ENCODE peak calls at places on chromosomes 11 and 22, in five cellular contexts. N, F, P, T and D are unnamed samples.

GRCh38 chr11:20584093-20584774 is 15.2 kb upstream of the SLC6A5 start:
- ATAC-seq in N (peak), F (peak), P (no peak), T (no peak), D (no peak)

GRCh38 chr22:49780281-49780991 is 47.2 kb downstream of the BRD1 start:
- ATAC-seq in N (no peak), F (no peak), P (no peak), T (no peak), D (no peak)

GRCh38 chr11:72079776-72080325 is 491 bp downstream of the NUMA1 start:
- ATAC-seq in N (peak), F (peak), P (peak), T (no peak), D (no peak)

GRCh38 chr11:10476927-10477689 is 22.0 kb downstream of the AMPD3 start:
- ATAC-seq in N (no peak), F (no peak), P (no peak), T (no peak), D (no peak)

GRCh38 chr11:27387362-27387761 is 24.3 kb upstream of the CCDC34 start:
- ATAC-seq in N (no peak), F (peak), P (peak), T (no peak), D (no peak)

GRCh38 chr11:67055812-67056211 is 835 bp upstream of the RHOD start:
- ATAC-seq in N (peak), F (no peak), P (no peak), T (peak), D (no peak)

GRCh38 chr11:116467809-116468208 is 305.0 kb downstream of the BUD13 start:
- ATAC-seq in N (no peak), F (no peak), P (no peak), T (no peak), D (no peak)

GRCh38 chr11:30016588-30017363 is at the start of gene KCNA4:
- ATAC-seq in N (no peak), F (peak), P (no peak), T (peak), D (peak)

GRCh38 chr11:111413849-111414248 is 34.8 kb upstream of the POU2AF1 start:
- ATAC-seq in N (no peak), F (no peak), P (peak), T (no peak), D (no peak)

GRCh38 chr11:76459846-76460245 is 15.0 kb downstream of the EMSY start:
- ATAC-seq in N (no peak), F (no peak), P (no peak), T (no peak), D (no peak)

GRCh38 chr11:81634483-81634882 is 1099.2 kb downstream of the FAM181B start:
- ATAC-seq in N (no peak), F (no peak), P (no peak), T (no peak), D (no peak)

GRCh38 chr11:27535103-27535502 is 28.5 kb upstream of the LIN7C start:
- ATAC-seq in N (no peak), F (no peak), P (no peak), T (no peak), D (no peak)

GRCh38 chr22:29002603-29003002 is 59.0 kb downstream of the C22orf31 start:
- ATAC-seq in N (no peak), F (no peak), P (no peak), T (no peak), D (no peak)

GRCh38 chr11:63277345-63277943 is 34.0 kb upstream of the SLC22A25 start:
- ATAC-seq in N (peak), F (peak), P (no peak), T (no peak), D (no peak)

GRCh38 chr11:79212711-79213110 is 228.1 kb downstream of the TENM4 start:
- ATAC-seq in N (no peak), F (no peak), P (no peak), T (no peak), D (no peak)

GRCh38 chr22:21800552-21801303 is 65.1 kb upstream of the YPEL1 start:
- ATAC-seq in N (no peak), F (no peak), P (no peak), T (no peak), D (no peak)

GRCh38 chr11:129608711-129609110 is 206.9 kb upstream of the TMEM45B start:
- ATAC-seq in N (no peak), F (no peak), P (no peak), T (no peak), D (no peak)

GRCh38 chr11:58898106-58898505 is 41.2 kb upstream of the GLYATL1 start:
- ATAC-seq in N (no peak), F (no peak), P (no peak), T (no peak), D (no peak)

GRCh38 chr11:43697679-43698078 is 17.1 kb downstream of the HSD17B12 start:
- ATAC-seq in N (no peak), F (peak), P (no peak), T (no peak), D (no peak)

GRCh38 chr11:119643878-119644225 is 85.1 kb downstream of the NECTIN1 start:
- ATAC-seq in N (peak), F (no peak), P (no peak), T (no peak), D (no peak)

GRCh38 chr11:129372609-129373488 is 2.8 kb upstream of the BARX2 start:
- ATAC-seq in N (peak), F (no peak), P (no peak), T (no peak), D (no peak)

GRCh38 chr11:35155677-35156076 is 16.7 kb downstream of the CD44 start:
- ATAC-seq in N (no peak), F (no peak), P (peak), T (no peak), D (no peak)

GRCh38 chr11:119681537-119681936 is 47.5 kb downstream of the NECTIN1 start:
- ATAC-seq in N (peak), F (no peak), P (peak), T (no peak), D (no peak)

GRCh38 chr11:16299884-16300778 is 56.2 kb downstream of the SOX6 start:
- ATAC-seq in N (no peak), F (peak), P (no peak), T (no peak), D (no peak)

GRCh38 chr22:39282642-39283311 is 36.6 kb downstream of the RPL3 start:
- ATAC-seq in N (peak), F (peak), P (peak), T (peak), D (peak)

GRCh38 chr22:31119026-31119717 is 3.6 kb upstream of the INPP5J start:
- ATAC-seq in N (no peak), F (peak), P (no peak), T (no peak), D (no peak)

GRCh38 chr11:33319965-33320813 is 63.0 kb downstream of the HIPK3 start:
- ATAC-seq in N (no peak), F (peak), P (peak), T (no peak), D (no peak)

GRCh38 chr11:116145187-116145865 is 627.5 kb downstream of the BUD13 start:
- ATAC-seq in N (no peak), F (no peak), P (peak), T (peak), D (no peak)

GRCh38 chr22:29226246-29226981 is 20.7 kb downstream of the EMID1 start:
- ATAC-seq in N (peak), F (no peak), P (no peak), T (no peak), D (no peak)

GRCh38 chr11:47863189-47863892 is 15.2 kb upstream of the NUP160 start:
- ATAC-seq in N (no peak), F (peak), P (peak), T (no peak), D (peak)

GRCh38 chr11:59401262-59401552 is 25.0 kb downstream of the OR5A2 start:
- ATAC-seq in N (no peak), F (no peak), P (no peak), T (no peak), D (no peak)

GRCh38 chr11:96465537-96465936 is 75.7 kb downstream of the JRKL start:
- ATAC-seq in N (no peak), F (no peak), P (no peak), T (no peak), D (no peak)

GRCh38 chr22:38455530-38456271 is 702 bp upstream of the KCNJ4 start:
- ATAC-seq in N (no peak), F (peak), P (no peak), T (no peak), D (no peak)

GRCh38 chr11:60785806-60786361 is 751 bp downstream of the MS4A10 start:
- ATAC-seq in N (peak), F (peak), P (peak), T (no peak), D (no peak)

GRCh38 chr11:44498524-44498923 is 66.9 kb upstream of the CD82 start:
- ATAC-seq in N (no peak), F (no peak), P (no peak), T (peak), D (peak)

GRCh38 chr22:45977003-45977395 is at the start of gene WNT7B:
- ATAC-seq in N (no peak), F (no peak), P (no peak), T (peak), D (no peak)

GRCh38 chr11:126578021-126578420 is 222.5 kb downstream of the ST3GAL4 start:
- ATAC-seq in N (no peak), F (no peak), P (no peak), T (no peak), D (no peak)

GRCh38 chr11:66529069-66529468 is 16.8 kb downstream of the ZDHHC24 start:
- ATAC-seq in N (no peak), F (peak), P (no peak), T (no peak), D (no peak)

GRCh38 chr11:129702410-129703390 is 112.9 kb upstream of the TMEM45B start:
- ATAC-seq in N (no peak), F (no peak), P (no peak), T (no peak), D (no peak)

GRCh38 chr11:126456783-126457542 is 101.5 kb downstream of the ST3GAL4 start:
- ATAC-seq in N (no peak), F (no peak), P (no peak), T (no peak), D (no peak)

GRCh38 chr11:57761301-57762234 is at the start of gene CTNND1:
- ATAC-seq in N (peak), F (peak), P (peak), T (peak), D (peak)
- TF ChIP-seq EP300 in N (no peak), F (peak), P (no peak), T (no peak), D (no peak)

GRCh38 chr11:65488273-65489058 is 10.4 kb upstream of the MALAT1 start:
- ATAC-seq in N (peak), F (no peak), P (peak), T (no peak), D (no peak)

GRCh38 chr11:65489061-65489705 is 9.7 kb upstream of the MALAT1 start:
- ATAC-seq in N (peak), F (no peak), P (no peak), T (no peak), D (peak)

GRCh38 chr11:65485820-65486219 is 13.0 kb upstream of the MALAT1 start:
- ATAC-seq in N (no peak), F (no peak), P (no peak), T (no peak), D (no peak)

GRCh38 chr11:65486570-65487466 is 12.0 kb upstream of the MALAT1 start:
- ATAC-seq in N (no peak), F (no peak), P (no peak), T (no peak), D (no peak)

GRCh38 chr11:65487467-65488272 is 11.2 kb upstream of the MALAT1 start:
- ATAC-seq in N (peak), F (peak), P (peak), T (peak), D (peak)
- TF ChIP-seq POLR2A in N (peak), F (no peak), P (peak), T (no peak), D (no peak)

DNA sequence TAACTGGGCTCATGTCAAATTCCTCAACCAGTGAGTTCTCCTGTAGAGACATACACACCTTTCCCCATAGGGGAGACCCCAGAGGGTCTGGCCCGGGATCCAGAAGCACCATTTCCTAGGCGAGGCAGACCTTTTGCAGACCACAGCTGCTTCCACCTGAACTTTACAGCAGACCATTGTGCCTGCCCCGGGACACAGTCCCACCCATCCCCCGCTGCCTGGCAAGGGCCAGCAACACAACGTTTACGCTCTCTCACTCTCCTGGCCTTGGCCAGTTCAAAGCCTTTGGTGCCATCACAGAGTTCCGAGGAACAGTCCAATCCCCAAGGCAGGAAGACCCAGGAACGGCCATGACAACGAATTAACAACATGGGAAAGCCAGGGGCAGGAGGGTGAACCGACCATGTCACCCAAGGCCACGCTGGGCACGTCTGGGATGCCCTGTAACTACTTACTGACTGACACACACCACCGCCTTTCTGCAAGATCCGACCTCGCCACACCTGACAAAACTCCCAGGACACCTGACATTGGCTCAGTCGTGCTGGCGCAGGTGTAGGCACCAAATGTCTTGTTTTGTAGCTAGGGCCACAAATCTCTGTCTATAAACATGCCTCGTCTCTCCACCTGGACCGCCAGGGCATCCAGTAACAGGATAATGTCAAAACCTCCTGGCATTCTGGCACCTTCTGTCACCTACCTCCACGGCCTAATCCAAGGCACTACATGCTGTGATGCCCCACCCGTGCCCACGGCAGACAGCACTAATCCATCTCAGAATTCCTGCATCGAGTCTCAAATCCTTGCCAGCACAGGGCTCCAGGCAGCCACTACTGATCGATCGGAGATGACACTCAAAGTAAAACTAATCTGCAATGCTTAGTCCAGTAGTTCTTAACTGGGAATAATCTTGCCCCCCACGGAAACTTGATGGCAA is 51.3 kb downstream of the MYH9 start:
- ATAC-seq in N (no peak), F (no peak), P (no peak), T (no peak), D (no peak)
- TF ChIP-seq POLR2AphosphoS5 in N (no peak), F (no peak), P (no peak), T (peak), D (peak)

GRCh38 chr22:19606332-19607197 is 82.4 kb upstream of the CLDN5 start:
- ATAC-seq in N (no peak), F (no peak), P (no peak), T (no peak), D (no peak)

GRCh38 chr22:19604711-19605268 is 80.6 kb upstream of the CLDN5 start:
- ATAC-seq in N (peak), F (peak), P (no peak), T (no peak), D (no peak)

GRCh38 chr22:19605508-19606331 is 81.5 kb upstream of the CLDN5 start:
- ATAC-seq in N (no peak), F (no peak), P (no peak), T (no peak), D (peak)

GRCh38 chr22:19608114-19608494 is 83.9 kb upstream of the CLDN5 start:
- ATAC-seq in N (no peak), F (no peak), P (no peak), T (no peak), D (no peak)

DNA sequence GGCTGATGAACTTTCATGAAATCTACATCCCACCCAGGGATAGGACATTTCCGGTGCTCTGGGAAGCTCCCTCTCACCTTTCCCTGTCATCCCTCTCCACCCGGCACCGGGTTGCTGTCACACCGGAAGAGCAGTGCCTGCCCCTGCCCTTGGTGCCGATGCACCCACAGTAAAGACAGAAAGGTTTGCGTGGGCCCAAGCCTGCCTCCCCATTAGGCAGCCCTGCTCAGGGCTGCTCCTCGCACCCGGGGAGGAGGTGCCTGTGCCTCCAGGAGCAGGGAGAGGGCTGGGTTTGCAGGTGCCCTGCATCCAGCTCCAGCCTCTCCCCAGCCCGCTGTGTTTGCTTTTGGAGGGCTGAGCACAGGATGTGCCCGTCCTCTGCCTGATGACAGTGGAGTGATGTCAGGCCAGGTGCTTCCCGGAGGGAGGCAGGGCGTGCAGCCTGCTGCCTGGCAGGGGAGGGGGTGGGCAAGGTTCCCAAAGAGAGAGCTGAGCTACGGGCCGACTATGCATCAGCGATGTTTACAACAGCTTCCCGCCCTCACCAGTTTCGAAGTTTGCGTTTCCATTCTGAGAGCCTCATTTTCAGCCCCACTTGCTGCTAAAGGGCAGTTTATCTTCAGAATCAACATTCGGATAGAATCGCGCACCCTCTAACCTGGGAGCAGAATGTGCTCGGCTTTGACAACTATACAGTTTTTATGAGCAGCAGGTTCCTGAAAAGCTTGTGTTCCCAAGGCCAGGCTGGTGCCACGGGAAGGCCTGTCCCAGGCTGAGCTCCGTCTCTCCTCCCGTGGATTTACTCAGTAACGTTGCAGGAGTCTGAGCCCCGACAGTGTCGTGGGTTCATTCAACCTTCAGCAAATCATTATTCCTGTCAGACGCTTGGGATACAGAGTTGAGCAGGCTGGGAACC is 83.2 kb upstream of the CLDN5 start:
- ATAC-seq in N (peak), F (peak), P (peak), T (peak), D (peak)
- TF ChIP-seq EP300 in N (no peak), F (no peak), P (no peak), T (peak), D (no peak)

DNA sequence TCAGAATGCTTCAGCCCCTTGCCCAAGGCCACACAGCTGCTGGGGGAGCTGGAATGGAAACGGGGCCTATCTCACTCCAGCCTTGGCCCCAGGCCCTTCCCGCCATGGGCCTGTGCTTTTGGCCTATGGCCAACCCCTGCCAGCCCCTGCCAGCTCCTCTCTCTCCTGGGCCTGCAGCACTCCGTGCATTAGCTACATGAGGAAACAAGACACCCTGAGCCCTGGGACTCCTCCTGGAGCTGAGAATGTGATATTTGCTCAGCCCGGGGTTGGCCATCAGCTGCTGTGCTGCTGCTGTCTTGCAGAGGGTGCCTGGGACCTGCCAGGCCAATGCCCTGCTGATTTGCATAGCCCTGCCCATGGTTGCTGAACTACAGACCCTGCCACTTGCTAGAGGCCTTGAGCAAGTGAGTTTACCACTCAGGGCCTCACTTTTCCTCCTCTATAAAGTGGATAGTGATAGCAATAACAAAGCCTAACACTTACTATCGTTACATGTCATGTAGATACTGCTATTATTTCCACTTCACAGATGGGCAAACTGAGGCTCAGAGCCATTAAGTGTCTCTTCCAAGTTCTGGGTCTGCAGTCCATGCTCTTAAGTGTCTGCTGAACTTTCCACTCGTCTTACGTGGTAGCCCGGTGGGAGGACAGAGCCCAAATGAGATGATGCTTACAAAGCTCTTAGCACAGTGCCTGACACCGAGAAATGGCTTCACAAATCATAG is 99.6 kb downstream of the KIAA1671 start:
- ATAC-seq in N (peak), F (no peak), P (no peak), T (no peak), D (no peak)
- TF ChIP-seq POLR2A in N (no peak), F (no peak), P (no peak), T (no peak), D (no peak)